ENCODE peak calls at places on chromosomes 13 and 19, in eight cellular contexts. One of them, this sample, is unnamed. For H3K9me3, the result is how much of the 10 kb centered on the place peaks cover.

GRCh38 chr13:99311748-99312492 is 4.7 kb upstream of the GPR183 start:
- DNase-seq in aorta: no peak
- DNase-seq in PC-3: no peak
- DNase-seq in colonic mucosa: no peak
- DNase-seq in T-helper 17 cell: no peak
- DNase-seq in hepatocyte: no peak
- DNase-seq in K562: no peak
- DNase-seq in transverse colon: no peak
- DNase-seq in this sample: no peak

GRCh38 chr19:2345794-2346663 is 14.0 kb upstream of the TMPRSS9 start:
- DNase-seq in PC-3: no peak
- DNase-seq in transverse colon: peak
- DNase-seq in colonic mucosa: peak
- DNase-seq in T-helper 17 cell: no peak
- DNase-seq in aorta: peak
- DNase-seq in hepatocyte: no peak
- DNase-seq in K562: peak
- DNase-seq in this sample: no peak

GRCh38 chr19:18846862-18847515 is 15.2 kb downstream of the UPF1 start:
- DNase-seq in colonic mucosa: peak
- DNase-seq in T-helper 17 cell: peak
- DNase-seq in PC-3: peak
- DNase-seq in aorta: peak
- DNase-seq in K562: no peak
- DNase-seq in transverse colon: peak
- DNase-seq in hepatocyte: peak
- DNase-seq in this sample: no peak

GRCh38 chr13:91111476-91112190 is 235.9 kb upstream of the MIR17HG start:
- DNase-seq in aorta: no peak
- DNase-seq in PC-3: no peak
- DNase-seq in transverse colon: no peak
- DNase-seq in T-helper 17 cell: no peak
- DNase-seq in colonic mucosa: no peak
- DNase-seq in K562: no peak
- DNase-seq in hepatocyte: no peak
- DNase-seq in this sample: no peak

GRCh38 chr13:44142911-44143665 is 230.5 kb upstream of the SERP2 start:
- DNase-seq in hepatocyte: peak
- DNase-seq in aorta: no peak
- DNase-seq in PC-3: peak
- DNase-seq in K562: peak
- DNase-seq in transverse colon: no peak
- DNase-seq in T-helper 17 cell: no peak
- DNase-seq in colonic mucosa: no peak
- DNase-seq in this sample: no peak

GRCh38 chr19:35281303-35281702 is 1.0 kb upstream of the HAMP start:
- DNase-seq in T-helper 17 cell: no peak
- DNase-seq in hepatocyte: no peak
- DNase-seq in aorta: no peak
- DNase-seq in colonic mucosa: no peak
- DNase-seq in K562: no peak
- DNase-seq in transverse colon: no peak
- DNase-seq in PC-3: peak
- DNase-seq in this sample: no peak

GRCh38 chr13:80524447-80525215 is 183.7 kb upstream of the SPRY2 start:
- DNase-seq in transverse colon: no peak
- DNase-seq in aorta: no peak
- DNase-seq in colonic mucosa: no peak
- DNase-seq in T-helper 17 cell: no peak
- DNase-seq in hepatocyte: no peak
- DNase-seq in PC-3: no peak
- DNase-seq in K562: peak
- DNase-seq in this sample: no peak

GRCh38 chr19:53989600-53990533 is 1.6 kb upstream of the CACNG6 start:
- DNase-seq in aorta: no peak
- DNase-seq in transverse colon: no peak
- DNase-seq in PC-3: no peak
- DNase-seq in colonic mucosa: no peak
- DNase-seq in K562: no peak
- DNase-seq in T-helper 17 cell: no peak
- DNase-seq in hepatocyte: no peak
- DNase-seq in this sample: no peak

GRCh38 chr13:30504081-30504480 is 38.3 kb upstream of the HMGB1 start:
- DNase-seq in K562: peak
- DNase-seq in aorta: no peak
- DNase-seq in hepatocyte: no peak
- DNase-seq in colonic mucosa: no peak
- DNase-seq in PC-3: no peak
- DNase-seq in transverse colon: no peak
- DNase-seq in T-helper 17 cell: no peak
- DNase-seq in this sample: peak

GRCh38 chr13:34657716-34658115 is 284.4 kb upstream of the NBEA start:
- DNase-seq in hepatocyte: no peak
- DNase-seq in colonic mucosa: no peak
- DNase-seq in K562: no peak
- DNase-seq in PC-3: peak
- DNase-seq in aorta: no peak
- DNase-seq in T-helper 17 cell: no peak
- DNase-seq in transverse colon: no peak
- DNase-seq in this sample: no peak

GRCh38 chr19:13095393-13095784 is 7.3 kb downstream of the LYL1 start:
- DNase-seq in K562: no peak
- DNase-seq in hepatocyte: no peak
- DNase-seq in T-helper 17 cell: no peak
- DNase-seq in PC-3: no peak
- DNase-seq in aorta: no peak
- DNase-seq in colonic mucosa: no peak
- DNase-seq in transverse colon: no peak
- DNase-seq in this sample: no peak

GRCh38 chr19:20664917-20665781 is 3.8 kb upstream of the ZNF626 start:
- DNase-seq in PC-3: no peak
- DNase-seq in T-helper 17 cell: no peak
- DNase-seq in K562: no peak
- DNase-seq in aorta: peak
- DNase-seq in transverse colon: no peak
- DNase-seq in colonic mucosa: peak
- DNase-seq in hepatocyte: peak
- DNase-seq in this sample: no peak

GRCh38 chr13:88751994-88752393 is 1080.8 kb downstream of the SLITRK5 start:
- DNase-seq in colonic mucosa: no peak
- DNase-seq in K562: no peak
- DNase-seq in transverse colon: no peak
- DNase-seq in T-helper 17 cell: no peak
- DNase-seq in hepatocyte: no peak
- DNase-seq in aorta: no peak
- DNase-seq in PC-3: no peak
- DNase-seq in this sample: no peak

GRCh38 chr19:43976732-43977131 is 7.3 kb upstream of the ZNF155 start:
- DNase-seq in transverse colon: no peak
- DNase-seq in aorta: no peak
- DNase-seq in hepatocyte: no peak
- DNase-seq in PC-3: no peak
- DNase-seq in K562: no peak
- DNase-seq in T-helper 17 cell: no peak
- DNase-seq in colonic mucosa: no peak
- DNase-seq in this sample: no peak
- H3K9me3 ChIP-seq in transverse colon: half or more
- H3K9me3 ChIP-seq in aorta: under half
- H3K9me3 ChIP-seq in hepatocyte: half or more
- H3K9me3 ChIP-seq in PC-3: under half
- H3K9me3 ChIP-seq in K562: under half
- H3K9me3 ChIP-seq in T-helper 17 cell: under half
- H3K9me3 ChIP-seq in colonic mucosa: under half
- H3K9me3 ChIP-seq in this sample: half or more

GRCh38 chr19:51488491-51488890 is 10.2 kb downstream of the CEACAM18 start:
- DNase-seq in K562: no peak
- DNase-seq in colonic mucosa: no peak
- DNase-seq in transverse colon: no peak
- DNase-seq in PC-3: no peak
- DNase-seq in aorta: no peak
- DNase-seq in hepatocyte: no peak
- DNase-seq in T-helper 17 cell: no peak
- DNase-seq in this sample: no peak
- H3K9me3 ChIP-seq in K562: under half
- H3K9me3 ChIP-seq in colonic mucosa: under half
- H3K9me3 ChIP-seq in transverse colon: under half
- H3K9me3 ChIP-seq in PC-3: under half
- H3K9me3 ChIP-seq in aorta: under half
- H3K9me3 ChIP-seq in hepatocyte: under half
- H3K9me3 ChIP-seq in T-helper 17 cell: under half
- H3K9me3 ChIP-seq in this sample: under half

GRCh38 chr19:11872624-11873023 is 15.0 kb upstream of the ZNF69 start:
- DNase-seq in transverse colon: no peak
- DNase-seq in PC-3: no peak
- DNase-seq in colonic mucosa: no peak
- DNase-seq in hepatocyte: no peak
- DNase-seq in aorta: no peak
- DNase-seq in T-helper 17 cell: no peak
- DNase-seq in K562: no peak
- DNase-seq in this sample: no peak
- H3K9me3 ChIP-seq in transverse colon: under half
- H3K9me3 ChIP-seq in PC-3: half or more
- H3K9me3 ChIP-seq in colonic mucosa: under half
- H3K9me3 ChIP-seq in hepatocyte: under half
- H3K9me3 ChIP-seq in aorta: under half
- H3K9me3 ChIP-seq in T-helper 17 cell: under half
- H3K9me3 ChIP-seq in K562: under half
- H3K9me3 ChIP-seq in this sample: under half

GRCh38 chr19:57477191-57478008 is at the start of gene ZNF772:
- DNase-seq in aorta: peak
- DNase-seq in T-helper 17 cell: peak
- DNase-seq in colonic mucosa: peak
- DNase-seq in K562: peak
- DNase-seq in PC-3: peak
- DNase-seq in transverse colon: peak
- DNase-seq in hepatocyte: peak
- DNase-seq in this sample: peak

GRCh38 chr19:57473646-57474045 is 3.7 kb downstream of the ZNF772 start:
- DNase-seq in T-helper 17 cell: no peak
- DNase-seq in aorta: no peak
- DNase-seq in colonic mucosa: no peak
- DNase-seq in K562: no peak
- DNase-seq in hepatocyte: no peak
- DNase-seq in transverse colon: no peak
- DNase-seq in PC-3: no peak
- DNase-seq in this sample: no peak
- H3K9me3 ChIP-seq in T-helper 17 cell: half or more
- H3K9me3 ChIP-seq in aorta: under half
- H3K9me3 ChIP-seq in colonic mucosa: under half
- H3K9me3 ChIP-seq in K562: under half
- H3K9me3 ChIP-seq in hepatocyte: half or more
- H3K9me3 ChIP-seq in transverse colon: half or more
- H3K9me3 ChIP-seq in PC-3: half or more
- H3K9me3 ChIP-seq in this sample: half or more

DNA sequence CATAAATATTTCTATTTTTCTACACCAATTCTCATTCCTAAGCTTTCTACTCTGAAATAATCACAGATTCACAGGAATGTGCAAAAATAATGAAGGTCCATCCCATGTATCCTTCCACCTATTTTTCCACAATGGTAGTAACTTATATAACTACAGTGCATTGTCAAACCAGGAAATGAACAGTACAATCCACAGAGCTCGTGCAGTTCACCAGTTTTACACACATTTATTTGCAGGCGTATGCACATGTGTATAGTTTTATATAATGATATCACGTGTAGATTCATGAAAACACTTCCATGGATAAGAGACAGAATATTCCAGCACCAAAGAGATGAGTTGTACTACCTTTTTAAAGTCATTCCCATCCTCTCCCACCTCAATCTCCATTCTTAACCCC is 12.9 kb downstream of the EEF1AKMT1 start:
- DNase-seq in PC-3: no peak
- DNase-seq in T-helper 17 cell: no peak
- DNase-seq in aorta: no peak
- DNase-seq in transverse colon: no peak
- DNase-seq in K562: no peak
- DNase-seq in hepatocyte: no peak
- DNase-seq in colonic mucosa: no peak
- DNase-seq in this sample: no peak
- H3K9me3 ChIP-seq in PC-3: under half
- H3K9me3 ChIP-seq in T-helper 17 cell: under half
- H3K9me3 ChIP-seq in aorta: under half
- H3K9me3 ChIP-seq in transverse colon: under half
- H3K9me3 ChIP-seq in K562: under half
- H3K9me3 ChIP-seq in hepatocyte: under half
- H3K9me3 ChIP-seq in colonic mucosa: under half
- H3K9me3 ChIP-seq in this sample: under half

GRCh38 chr19:37243206-37243632 is 25.2 kb downstream of the ZNF383 start:
- DNase-seq in T-helper 17 cell: no peak
- DNase-seq in aorta: no peak
- DNase-seq in transverse colon: no peak
- DNase-seq in K562: no peak
- DNase-seq in colonic mucosa: no peak
- DNase-seq in hepatocyte: no peak
- DNase-seq in PC-3: no peak
- DNase-seq in this sample: no peak
- H3K9me3 ChIP-seq in T-helper 17 cell: half or more
- H3K9me3 ChIP-seq in aorta: under half
- H3K9me3 ChIP-seq in transverse colon: half or more
- H3K9me3 ChIP-seq in K562: under half
- H3K9me3 ChIP-seq in colonic mucosa: under half
- H3K9me3 ChIP-seq in hepatocyte: half or more
- H3K9me3 ChIP-seq in PC-3: under half
- H3K9me3 ChIP-seq in this sample: half or more

DNA sequence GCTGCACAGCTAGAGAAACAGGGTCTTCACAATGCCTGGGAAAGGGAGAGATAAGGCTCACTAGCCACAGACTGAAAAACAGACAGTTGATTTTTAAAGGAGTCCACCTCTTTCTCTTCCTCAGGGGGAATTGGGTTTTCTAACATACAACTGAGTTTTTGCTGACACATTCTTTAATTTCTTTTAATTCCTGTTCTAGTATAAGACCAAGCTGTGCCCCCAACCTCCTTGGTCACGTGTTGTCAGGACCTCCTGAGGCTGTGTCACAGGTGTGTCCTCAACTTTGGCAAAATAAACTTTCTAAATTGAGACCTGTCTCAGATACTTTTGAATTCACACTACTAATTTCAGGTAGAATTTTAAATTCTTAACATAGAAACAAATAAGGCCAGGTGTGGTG is 12.1 kb upstream of the ZNF492 start:
- DNase-seq in hepatocyte: no peak
- DNase-seq in aorta: no peak
- DNase-seq in T-helper 17 cell: no peak
- DNase-seq in PC-3: no peak
- DNase-seq in colonic mucosa: no peak
- DNase-seq in K562: no peak
- DNase-seq in transverse colon: no peak
- DNase-seq in this sample: no peak
- H3K9me3 ChIP-seq in hepatocyte: under half
- H3K9me3 ChIP-seq in aorta: under half
- H3K9me3 ChIP-seq in T-helper 17 cell: under half
- H3K9me3 ChIP-seq in PC-3: under half
- H3K9me3 ChIP-seq in colonic mucosa: under half
- H3K9me3 ChIP-seq in K562: under half
- H3K9me3 ChIP-seq in transverse colon: under half
- H3K9me3 ChIP-seq in this sample: under half

DNA sequence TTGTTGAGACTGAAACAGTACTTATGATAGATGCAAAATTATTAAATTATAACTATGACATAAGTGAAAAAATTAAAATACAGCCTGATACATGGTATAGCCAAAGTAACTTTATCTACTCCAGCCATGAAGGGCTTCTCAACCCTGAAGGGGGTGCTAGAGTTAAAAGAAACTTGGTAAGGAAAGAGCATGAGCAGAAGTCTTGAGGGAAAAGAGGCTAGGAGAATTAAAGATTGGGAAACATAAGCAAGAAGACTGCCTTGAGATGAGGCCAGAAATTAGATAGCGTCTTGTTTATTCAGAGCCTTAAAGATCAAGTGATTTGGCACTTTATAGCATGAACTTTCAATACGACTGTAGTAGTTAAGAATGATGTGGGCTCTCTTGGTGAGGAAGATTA is 385.5 kb upstream of the PRR20A start:
- DNase-seq in transverse colon: no peak
- DNase-seq in T-helper 17 cell: no peak
- DNase-seq in colonic mucosa: no peak
- DNase-seq in K562: no peak
- DNase-seq in hepatocyte: peak
- DNase-seq in aorta: no peak
- DNase-seq in PC-3: peak
- DNase-seq in this sample: no peak
- H3K9me3 ChIP-seq in transverse colon: under half
- H3K9me3 ChIP-seq in T-helper 17 cell: under half
- H3K9me3 ChIP-seq in colonic mucosa: under half
- H3K9me3 ChIP-seq in K562: under half
- H3K9me3 ChIP-seq in hepatocyte: under half
- H3K9me3 ChIP-seq in aorta: under half
- H3K9me3 ChIP-seq in PC-3: under half
- H3K9me3 ChIP-seq in this sample: under half